ENCODE peak calls at places on chromosomes 7 and 10, in four cellular contexts. G, F, P and E are unnamed samples.

GRCh38 chr10:56449770-56450169 is 88.7 kb upstream of the ZWINT start:
- DNase-seq in G (no peak), F (no peak), P (no peak), E (no peak)

GRCh38 chr10:75379234-75379724 is 22.3 kb downstream of the ZNF503 start:
- DNase-seq in G (no peak), F (no peak), P (no peak), E (no peak)

GRCh38 chr10:58459069-58459468 is 53.6 kb upstream of the BICC1 start:
- DNase-seq in G (no peak), F (no peak), P (no peak), E (no peak)

GRCh38 chr10:104396581-104396980 is 42.9 kb downstream of the CFAP58 start:
- DNase-seq in G (no peak), F (no peak), P (no peak), E (no peak)

GRCh38 chr7:7742223-7742622 is 23.8 kb upstream of the RPA3 start:
- DNase-seq in G (no peak), F (no peak), P (no peak), E (no peak)

GRCh38 chr10:88042162-88043100 is 179.0 kb downstream of the PTEN start:
- DNase-seq in G (peak; percentile 55), F (no peak), P (no peak), E (peak; percentile 49)

GRCh38 chr10:108840944-108841343 is 1082.4 kb downstream of the XPNPEP1 start:
- DNase-seq in G (no peak), F (no peak), P (no peak), E (no peak)

GRCh38 chr10:32851301-32851700 is 106.7 kb downstream of the ITGB1 start:
- DNase-seq in G (no peak), F (no peak), P (no peak), E (no peak)

GRCh38 chr7:69245646-69246045 is 352.6 kb upstream of the AUTS2 start:
- DNase-seq in G (no peak), F (no peak), P (no peak), E (no peak)

DNA sequence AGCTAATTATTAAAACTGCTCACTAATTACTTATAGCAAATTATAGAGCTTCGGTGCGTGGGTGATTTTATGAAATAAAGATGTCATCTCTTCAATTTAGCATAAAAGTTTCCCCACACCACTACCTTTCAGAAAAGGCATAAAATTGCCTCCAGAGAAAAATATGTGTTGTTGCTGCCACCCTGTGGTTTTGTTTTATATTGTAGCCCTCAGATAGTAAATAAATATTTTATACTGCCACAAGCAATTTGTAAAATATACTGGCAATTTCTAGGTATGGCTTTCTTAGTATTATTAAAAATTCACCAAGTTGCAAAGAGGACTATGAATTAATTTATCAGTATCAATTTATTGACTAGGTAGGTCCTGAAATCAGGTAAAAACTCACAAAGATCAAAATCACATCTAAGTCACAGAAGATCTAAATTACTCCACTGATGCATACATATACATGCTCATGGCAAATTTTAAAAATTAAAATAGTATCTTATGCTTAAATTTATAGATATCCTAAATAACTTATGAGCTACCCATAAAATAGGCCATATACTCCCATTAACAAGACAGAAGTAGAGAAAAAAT is 26.5 kb downstream of the ASNS start:
- DNase-seq in G (no peak), F (no peak), P (no peak), E (no peak)
- TF ChIP-seq CTCF in G (no peak), F (no peak), P (peak; percentile 54), E (peak; percentile 41)

GRCh38 chr10:124894569-124895215 is 47.2 kb upstream of the ZRANB1 start:
- DNase-seq in G (no peak), F (peak; percentile 28), P (no peak), E (no peak)
- TF ChIP-seq CTCF in G (no peak), F (no peak), P (no peak), E (no peak)

DNA sequence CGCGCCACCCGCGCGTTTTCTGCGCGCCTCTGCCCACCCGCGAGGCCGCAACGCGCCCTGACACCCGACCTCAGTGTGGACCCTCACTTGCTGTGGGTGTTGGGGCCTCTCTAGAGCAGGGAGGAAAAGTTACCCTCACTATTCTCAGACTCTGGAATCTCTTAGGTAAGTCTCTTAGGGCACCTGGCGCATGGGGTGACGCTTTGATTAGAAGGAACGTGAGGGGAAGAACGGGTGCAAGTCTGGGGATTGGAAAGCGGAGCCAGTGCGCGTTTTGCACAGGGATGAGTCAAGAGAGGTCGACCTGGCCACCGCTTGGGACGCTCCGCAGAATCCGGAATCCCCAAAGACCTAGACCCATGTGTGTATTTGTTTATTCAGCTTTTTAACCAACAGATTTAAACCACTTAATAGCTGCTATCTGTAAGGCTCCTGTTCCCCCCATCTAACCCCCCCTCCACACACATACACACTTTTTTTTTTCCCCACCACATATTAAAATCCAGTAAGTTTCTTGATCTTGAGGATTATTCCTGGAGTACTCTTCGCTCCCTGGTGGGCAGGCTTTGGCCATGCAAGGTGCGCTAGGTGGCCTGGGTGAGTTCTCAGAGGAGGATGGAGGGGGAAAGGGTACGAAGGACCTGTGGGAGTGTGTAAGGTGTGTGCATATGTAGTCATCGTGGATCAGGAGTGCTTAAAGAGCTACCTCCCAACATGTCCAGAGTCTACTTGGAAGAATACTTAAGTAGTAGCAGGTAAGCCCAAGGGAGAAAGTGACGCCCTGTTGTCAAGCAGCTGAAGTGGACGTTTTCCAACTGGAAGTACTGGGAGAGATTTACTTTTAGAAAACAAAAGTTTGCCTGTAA is 169.1 kb upstream of the PPP1R3A start:
- DNase-seq in G (no peak), F (no peak), P (peak; percentile 15), E (no peak)
- TF ChIP-seq CTCF in G (no peak), F (no peak), P (no peak), E (no peak)

DNA sequence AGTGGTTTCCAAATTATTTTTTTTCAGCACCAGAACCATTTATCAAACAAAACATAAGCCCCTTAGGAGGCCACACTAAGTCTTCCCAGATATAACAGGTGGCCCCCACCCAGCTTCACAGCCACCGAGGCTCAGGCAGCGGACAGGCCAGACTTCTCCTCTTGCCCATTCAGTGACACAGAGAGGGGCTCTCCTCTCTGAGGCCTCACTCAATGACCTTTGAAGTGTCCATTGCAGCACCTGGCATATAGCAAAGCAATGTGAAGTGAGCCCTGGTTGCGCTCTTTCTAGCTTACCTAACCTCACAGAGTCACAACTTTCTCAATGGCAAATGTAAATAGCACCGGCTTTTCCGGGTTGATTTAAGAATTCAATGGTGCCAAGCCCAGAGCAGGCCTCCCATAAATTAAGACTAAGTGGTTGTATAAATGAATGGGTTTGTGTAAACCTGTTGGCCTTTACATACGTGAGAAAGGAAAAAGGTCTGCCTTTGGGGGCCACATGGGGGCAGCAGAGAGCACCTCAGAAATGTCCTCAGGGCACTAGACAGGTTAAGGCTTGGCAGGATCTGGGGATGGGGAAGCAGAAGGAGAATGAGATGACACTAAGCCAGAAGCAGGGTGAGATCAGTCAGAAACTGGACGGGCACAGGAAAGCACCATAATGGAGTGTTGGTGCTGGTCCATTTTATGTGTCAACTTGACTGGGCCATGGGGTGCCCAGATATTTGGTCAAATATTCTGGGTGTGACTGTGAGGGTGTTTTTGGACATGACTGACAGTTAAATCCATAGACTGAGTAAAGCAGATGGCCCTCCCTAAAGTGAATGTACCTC is 59.1 kb downstream of the FRMPD2 start:
- DNase-seq in G (no peak), F (no peak), P (peak; percentile 75), E (no peak)
- TF ChIP-seq CTCF in G (peak; percentile 52), F (peak; percentile 26), P (peak; percentile 79), E (peak; percentile 82)